ENCODE peak calls at places on chromosomes 2 and 18, in six cellular contexts. One of them, this sample, is unnamed.

GRCh38 chr2:170502400-170503135 is 212.6 kb upstream of the SP5 start:
- DNase-seq in psoas muscle: no peak
- DNase-seq in dorsolateral prefrontal cortex: no peak
- DNase-seq in astrocyte of the cerebellum: no peak
- DNase-seq in lower lobe of right lung: no peak
- DNase-seq in fibroblast of lung: no peak
- DNase-seq in this sample: no peak

GRCh38 chr2:97740590-97741182 is 27.3 kb downstream of the ZAP70 start:
- DNase-seq in psoas muscle: no peak
- DNase-seq in dorsolateral prefrontal cortex: peak; percentile 43
- DNase-seq in astrocyte of the cerebellum: no peak
- DNase-seq in lower lobe of right lung: no peak
- DNase-seq in fibroblast of lung: no peak
- DNase-seq in this sample: no peak

GRCh38 chr2:168434164-168434563 is 21.9 kb upstream of the CERS6 start:
- DNase-seq in psoas muscle: no peak
- DNase-seq in dorsolateral prefrontal cortex: no peak
- DNase-seq in astrocyte of the cerebellum: no peak
- DNase-seq in lower lobe of right lung: no peak
- DNase-seq in fibroblast of lung: no peak
- DNase-seq in this sample: no peak

GRCh38 chr2:219125886-219126270 is 34.7 kb downstream of the NHEJ1 start:
- DNase-seq in psoas muscle: no peak
- DNase-seq in dorsolateral prefrontal cortex: no peak
- DNase-seq in astrocyte of the cerebellum: no peak
- DNase-seq in lower lobe of right lung: no peak
- DNase-seq in fibroblast of lung: peak; percentile 33
- DNase-seq in this sample: no peak

GRCh38 chr2:231241755-231242507 is 43.5 kb downstream of the ARMC9 start:
- DNase-seq in psoas muscle: no peak
- DNase-seq in dorsolateral prefrontal cortex: no peak
- DNase-seq in astrocyte of the cerebellum: no peak
- DNase-seq in lower lobe of right lung: peak; percentile 62
- DNase-seq in fibroblast of lung: no peak
- DNase-seq in this sample: peak; percentile 62

GRCh38 chr2:75071766-75072165 is 113.3 kb downstream of the POLE4 start:
- DNase-seq in psoas muscle: no peak
- DNase-seq in dorsolateral prefrontal cortex: no peak
- DNase-seq in astrocyte of the cerebellum: no peak
- DNase-seq in lower lobe of right lung: no peak
- DNase-seq in fibroblast of lung: no peak
- DNase-seq in this sample: no peak

GRCh38 chr18:42028232-42028832 is 73.3 kb downstream of the PIK3C3 start:
- DNase-seq in psoas muscle: no peak
- DNase-seq in dorsolateral prefrontal cortex: no peak
- DNase-seq in astrocyte of the cerebellum: peak; percentile 24
- DNase-seq in lower lobe of right lung: no peak
- DNase-seq in fibroblast of lung: peak; percentile 30
- DNase-seq in this sample: no peak

GRCh38 chr18:31684279-31685096 is at the start of gene B4GALT6:
- DNase-seq in psoas muscle: peak; percentile 48
- DNase-seq in dorsolateral prefrontal cortex: peak; percentile 51
- DNase-seq in astrocyte of the cerebellum: no peak
- DNase-seq in lower lobe of right lung: peak; percentile 48
- DNase-seq in fibroblast of lung: peak; percentile 50
- DNase-seq in this sample: no peak

GRCh38 chr2:61707984-61708852 is 145.6 kb downstream of the FAM161A start:
- DNase-seq in psoas muscle: no peak
- DNase-seq in dorsolateral prefrontal cortex: no peak
- DNase-seq in astrocyte of the cerebellum: no peak
- DNase-seq in lower lobe of right lung: no peak
- DNase-seq in fibroblast of lung: peak; percentile 62
- DNase-seq in this sample: no peak

GRCh38 chr2:237886702-237887481 is 27.5 kb downstream of the RAMP1 start:
- DNase-seq in psoas muscle: peak; percentile 92
- DNase-seq in dorsolateral prefrontal cortex: peak; percentile 29
- DNase-seq in astrocyte of the cerebellum: no peak
- DNase-seq in lower lobe of right lung: peak; percentile 37
- DNase-seq in fibroblast of lung: peak; percentile 84
- DNase-seq in this sample: no peak

GRCh38 chr18:36942264-36942663 is 113.3 kb downstream of the KIAA1328 start:
- DNase-seq in psoas muscle: no peak
- DNase-seq in dorsolateral prefrontal cortex: no peak
- DNase-seq in astrocyte of the cerebellum: peak; percentile 19
- DNase-seq in lower lobe of right lung: no peak
- DNase-seq in fibroblast of lung: peak; percentile 18
- DNase-seq in this sample: no peak

GRCh38 chr2:78553866-78554647 is 471.4 kb upstream of the REG3G start:
- DNase-seq in psoas muscle: no peak
- DNase-seq in dorsolateral prefrontal cortex: no peak
- DNase-seq in astrocyte of the cerebellum: no peak
- DNase-seq in lower lobe of right lung: no peak
- DNase-seq in fibroblast of lung: no peak
- DNase-seq in this sample: no peak

GRCh38 chr2:96109931-96110511 is 6.3 kb downstream of the ADRA2B start:
- DNase-seq in psoas muscle: no peak
- DNase-seq in dorsolateral prefrontal cortex: no peak
- DNase-seq in astrocyte of the cerebellum: no peak
- DNase-seq in lower lobe of right lung: peak; percentile 22
- DNase-seq in fibroblast of lung: no peak
- DNase-seq in this sample: no peak

GRCh38 chr18:36572135-36572856 is 256.5 kb downstream of the TPGS2 start:
- DNase-seq in psoas muscle: no peak
- DNase-seq in dorsolateral prefrontal cortex: no peak
- DNase-seq in astrocyte of the cerebellum: peak; percentile 57
- DNase-seq in lower lobe of right lung: no peak
- DNase-seq in fibroblast of lung: peak; percentile 58
- DNase-seq in this sample: no peak

GRCh38 chr2:11688222-11689069 is 18.5 kb upstream of the NTSR2 start:
- DNase-seq in psoas muscle: peak; percentile 93
- DNase-seq in dorsolateral prefrontal cortex: peak; percentile 78
- DNase-seq in astrocyte of the cerebellum: no peak
- DNase-seq in lower lobe of right lung: peak; percentile 87
- DNase-seq in fibroblast of lung: peak; percentile 70
- DNase-seq in this sample: no peak

GRCh38 chr2:102708847-102709559 is 52.8 kb upstream of the TMEM182 start:
- DNase-seq in psoas muscle: no peak
- DNase-seq in dorsolateral prefrontal cortex: no peak
- DNase-seq in astrocyte of the cerebellum: peak; percentile 27
- DNase-seq in lower lobe of right lung: no peak
- DNase-seq in fibroblast of lung: peak; percentile 59
- DNase-seq in this sample: no peak

GRCh38 chr18:62717850-62718229 is 2.5 kb downstream of the PHLPP1 start:
- DNase-seq in psoas muscle: no peak
- DNase-seq in dorsolateral prefrontal cortex: no peak
- DNase-seq in astrocyte of the cerebellum: no peak
- DNase-seq in lower lobe of right lung: no peak
- DNase-seq in fibroblast of lung: peak; percentile 62
- DNase-seq in this sample: no peak

GRCh38 chr2:18319987-18320386 is 240.5 kb downstream of the RDH14 start:
- DNase-seq in psoas muscle: no peak
- DNase-seq in dorsolateral prefrontal cortex: no peak
- DNase-seq in astrocyte of the cerebellum: no peak
- DNase-seq in lower lobe of right lung: no peak
- DNase-seq in fibroblast of lung: peak; percentile 51
- DNase-seq in this sample: no peak

GRCh38 chr18:76958692-76959341 is 136.5 kb downstream of the ZNF236 start:
- DNase-seq in psoas muscle: no peak
- DNase-seq in dorsolateral prefrontal cortex: no peak
- DNase-seq in astrocyte of the cerebellum: no peak
- DNase-seq in lower lobe of right lung: no peak
- DNase-seq in fibroblast of lung: no peak
- DNase-seq in this sample: no peak

GRCh38 chr2:190746971-190747761 is 98.3 kb downstream of the NAB1 start:
- DNase-seq in psoas muscle: no peak
- DNase-seq in dorsolateral prefrontal cortex: no peak
- DNase-seq in astrocyte of the cerebellum: no peak
- DNase-seq in lower lobe of right lung: no peak
- DNase-seq in fibroblast of lung: peak; percentile 77
- DNase-seq in this sample: no peak

GRCh38 chr2:1546023-1546591 is 132.8 kb downstream of the TPO start:
- DNase-seq in psoas muscle: no peak
- DNase-seq in dorsolateral prefrontal cortex: peak; percentile 64
- DNase-seq in astrocyte of the cerebellum: peak; percentile 22
- DNase-seq in lower lobe of right lung: no peak
- DNase-seq in fibroblast of lung: peak; percentile 45
- DNase-seq in this sample: no peak

GRCh38 chr2:71714601-71715240 is 261.4 kb downstream of the DYSF start:
- DNase-seq in psoas muscle: no peak
- DNase-seq in dorsolateral prefrontal cortex: no peak
- DNase-seq in astrocyte of the cerebellum: no peak
- DNase-seq in lower lobe of right lung: no peak
- DNase-seq in fibroblast of lung: no peak
- DNase-seq in this sample: no peak

GRCh38 chr2:102033028-102033749 is 41.4 kb downstream of the IL1R2 start:
- DNase-seq in psoas muscle: no peak
- DNase-seq in dorsolateral prefrontal cortex: no peak
- DNase-seq in astrocyte of the cerebellum: peak; percentile 97
- DNase-seq in lower lobe of right lung: peak; percentile 82
- DNase-seq in fibroblast of lung: peak; percentile 96
- DNase-seq in this sample: no peak

GRCh38 chr2:187656123-187656522 is 101.9 kb upstream of the TFPI start:
- DNase-seq in psoas muscle: no peak
- DNase-seq in dorsolateral prefrontal cortex: no peak
- DNase-seq in astrocyte of the cerebellum: no peak
- DNase-seq in lower lobe of right lung: no peak
- DNase-seq in fibroblast of lung: no peak
- DNase-seq in this sample: no peak

GRCh38 chr2:169476459-169476858 is 2.8 kb upstream of the BBS5 start:
- DNase-seq in psoas muscle: no peak
- DNase-seq in dorsolateral prefrontal cortex: no peak
- DNase-seq in astrocyte of the cerebellum: peak; percentile 31
- DNase-seq in lower lobe of right lung: no peak
- DNase-seq in fibroblast of lung: peak; percentile 55
- DNase-seq in this sample: no peak

GRCh38 chr2:159044804-159045286 is 76.4 kb downstream of the TANC1 start:
- DNase-seq in psoas muscle: no peak
- DNase-seq in dorsolateral prefrontal cortex: no peak
- DNase-seq in astrocyte of the cerebellum: no peak
- DNase-seq in lower lobe of right lung: peak; percentile 53
- DNase-seq in fibroblast of lung: peak; percentile 62
- DNase-seq in this sample: no peak

GRCh38 chr2:100178085-100178788 is 35.8 kb upstream of the AFF3 start:
- DNase-seq in psoas muscle: no peak
- DNase-seq in dorsolateral prefrontal cortex: no peak
- DNase-seq in astrocyte of the cerebellum: no peak
- DNase-seq in lower lobe of right lung: no peak
- DNase-seq in fibroblast of lung: peak; percentile 59
- DNase-seq in this sample: no peak

GRCh38 chr2:232384466-232384865 is 5.9 kb downstream of the ALPP start:
- DNase-seq in psoas muscle: no peak
- DNase-seq in dorsolateral prefrontal cortex: no peak
- DNase-seq in astrocyte of the cerebellum: no peak
- DNase-seq in lower lobe of right lung: no peak
- DNase-seq in fibroblast of lung: no peak
- DNase-seq in this sample: no peak

GRCh38 chr2:232386740-232387450 is 8.3 kb downstream of the ALPP start:
- DNase-seq in psoas muscle: no peak
- DNase-seq in dorsolateral prefrontal cortex: no peak
- DNase-seq in astrocyte of the cerebellum: no peak
- DNase-seq in lower lobe of right lung: no peak
- DNase-seq in fibroblast of lung: peak; percentile 36
- DNase-seq in this sample: no peak

GRCh38 chr2:232387451-232388171 is 9.1 kb downstream of the ALPP start:
- DNase-seq in psoas muscle: no peak
- DNase-seq in dorsolateral prefrontal cortex: no peak
- DNase-seq in astrocyte of the cerebellum: no peak
- DNase-seq in lower lobe of right lung: peak; percentile 58
- DNase-seq in fibroblast of lung: no peak
- DNase-seq in this sample: no peak

GRCh38 chr2:232386490-232386739 is 7.9 kb downstream of the ALPP start:
- DNase-seq in psoas muscle: no peak
- DNase-seq in dorsolateral prefrontal cortex: no peak
- DNase-seq in astrocyte of the cerebellum: no peak
- DNase-seq in lower lobe of right lung: peak; percentile 64
- DNase-seq in fibroblast of lung: no peak
- DNase-seq in this sample: no peak

GRCh38 chr2:232385660-232386489 is 7.3 kb downstream of the ALPP start:
- DNase-seq in psoas muscle: no peak
- DNase-seq in dorsolateral prefrontal cortex: no peak
- DNase-seq in astrocyte of the cerebellum: peak; percentile 62
- DNase-seq in lower lobe of right lung: peak; percentile 64
- DNase-seq in fibroblast of lung: peak; percentile 94
- DNase-seq in this sample: peak; percentile 99
- H3K4me3 ChIP-seq in psoas muscle: no peak overlapping the region
- H3K4me3 ChIP-seq in dorsolateral prefrontal cortex: no peak overlapping the region
- H3K4me3 ChIP-seq in astrocyte of the cerebellum: no peak overlapping the region
- H3K4me3 ChIP-seq in lower lobe of right lung: peak overlapping the region; percentile 39
- H3K4me3 ChIP-seq in fibroblast of lung: no peak overlapping the region
- H3K4me3 ChIP-seq in this sample: peak overlapping the region; percentile 25

DNA sequence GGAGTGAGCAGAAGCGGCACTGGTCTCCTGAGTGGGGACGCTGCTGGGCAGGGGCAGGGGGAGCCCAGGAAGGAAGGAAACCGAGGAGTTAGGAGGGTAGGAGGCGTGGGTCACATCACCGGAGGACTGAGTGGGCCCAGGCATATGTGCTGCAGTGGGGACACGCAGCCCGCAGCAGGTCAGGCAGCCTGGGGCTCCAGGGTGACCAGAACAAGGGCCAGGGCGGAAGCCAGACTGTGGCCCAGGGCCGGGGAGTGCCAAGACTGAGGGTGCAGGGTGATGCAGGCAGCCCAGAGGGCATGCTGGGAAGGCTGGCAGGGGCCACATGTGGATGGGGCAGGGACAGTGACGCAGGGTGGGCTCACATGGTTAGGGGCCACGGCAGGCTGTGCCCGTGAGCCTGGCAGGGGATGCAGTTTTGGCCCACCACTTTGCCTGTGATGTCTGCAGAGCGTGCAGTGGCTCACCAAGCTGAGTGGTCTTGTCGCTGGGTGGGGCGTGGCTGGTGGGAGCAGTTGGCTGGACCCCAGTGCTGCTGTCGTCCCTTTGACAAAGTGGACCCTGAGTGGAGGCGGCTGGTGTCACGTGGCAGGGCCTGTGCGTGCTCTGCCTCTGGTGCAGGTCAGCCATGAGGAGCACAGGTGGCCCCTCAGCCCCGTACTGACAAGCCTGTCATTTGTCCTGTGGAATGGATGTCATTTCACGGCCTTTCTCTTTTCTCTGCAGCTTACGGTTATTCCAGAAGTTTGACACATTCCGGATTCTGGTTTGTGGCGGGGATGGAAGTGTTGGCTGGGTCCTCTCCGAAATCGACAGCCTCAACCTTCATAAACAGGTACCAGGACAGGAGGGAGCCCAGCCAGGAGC is 87.1 kb downstream of the DGKD start:
- DNase-seq in psoas muscle: peak; percentile 59
- DNase-seq in dorsolateral prefrontal cortex: peak; percentile 35
- DNase-seq in astrocyte of the cerebellum: no peak
- DNase-seq in lower lobe of right lung: peak; percentile 41
- DNase-seq in fibroblast of lung: no peak
- DNase-seq in this sample: no peak
- TF ChIP-seq CTCF in psoas muscle: no peak
- TF ChIP-seq CTCF in dorsolateral prefrontal cortex: no peak
- TF ChIP-seq CTCF in astrocyte of the cerebellum: no peak
- TF ChIP-seq CTCF in lower lobe of right lung: no peak
- TF ChIP-seq CTCF in fibroblast of lung: no peak
- TF ChIP-seq CTCF in this sample: no peak

GRCh38 chr2:39228413-39229209 is 15.2 kb downstream of the CDKL4 start:
- DNase-seq in psoas muscle: no peak
- DNase-seq in dorsolateral prefrontal cortex: no peak
- DNase-seq in astrocyte of the cerebellum: no peak
- DNase-seq in lower lobe of right lung: no peak
- DNase-seq in fibroblast of lung: peak; percentile 1
- DNase-seq in this sample: no peak
- H3K4me3 ChIP-seq in psoas muscle: peak overlapping the region; percentile 2
- H3K4me3 ChIP-seq in dorsolateral prefrontal cortex: peak overlapping the region; percentile 56
- H3K4me3 ChIP-seq in astrocyte of the cerebellum: peak overlapping the region; percentile 30
- H3K4me3 ChIP-seq in lower lobe of right lung: peak overlapping the region; percentile 30
- H3K4me3 ChIP-seq in fibroblast of lung: no peak overlapping the region
- H3K4me3 ChIP-seq in this sample: no peak overlapping the region

GRCh38 chr2:234745347-234745746 is 206.5 kb upstream of the SH3BP4 start:
- DNase-seq in psoas muscle: no peak
- DNase-seq in dorsolateral prefrontal cortex: no peak
- DNase-seq in astrocyte of the cerebellum: no peak
- DNase-seq in lower lobe of right lung: no peak
- DNase-seq in fibroblast of lung: no peak
- DNase-seq in this sample: no peak
- TF ChIP-seq CTCF in psoas muscle: no peak
- TF ChIP-seq CTCF in dorsolateral prefrontal cortex: no peak
- TF ChIP-seq CTCF in astrocyte of the cerebellum: no peak
- TF ChIP-seq CTCF in lower lobe of right lung: no peak
- TF ChIP-seq CTCF in fibroblast of lung: peak; percentile 8
- TF ChIP-seq CTCF in this sample: no peak